ENCODE peak calls at places on chromosomes 13 and 19, in seven cellular contexts. G is H1, W is IMR-90, I is mesendoderm, F is neuronal stem cell, Q is trophoblast cell, C is H9. Z is an unnamed sample.

GRCh38 chr13:98365291-98365690 is 188.2 kb upstream of the RNF113B start:
- DNase-seq in G (no peak), W (no peak), I (no peak), F (no peak), Q (no peak), C (no peak), Z (peak; percentile 32)

GRCh38 chr13:109743706-109744453 is 42.5 kb downstream of the IRS2 start:
- DNase-seq in G (peak; percentile 25), W (peak; percentile 78), I (peak; percentile 61), F (no peak), Q (peak; percentile 93), C (peak; percentile 43), Z (peak; percentile 86)

GRCh38 chr13:53198017-53198416 is 169.4 kb downstream of the OLFM4 start:
- DNase-seq in G (no peak), W (no peak), I (peak; percentile 74), F (no peak), Q (no peak), C (no peak), Z (no peak)

GRCh38 chr13:114032121-114032799 is 58.4 kb upstream of the C13orf46 start:
- DNase-seq in G (no peak), W (peak; percentile 75), I (peak; percentile 72), F (no peak), Q (no peak), C (no peak), Z (peak; percentile 85)

GRCh38 chr19:35995655-35995993 is 636 bp downstream of the SDHAF1 start:
- DNase-seq in G (no peak), W (peak; percentile 8), I (peak; percentile 82), F (no peak), Q (peak; percentile 51), C (peak; percentile 77), Z (peak; percentile 46)

GRCh38 chr19:35266904-35267817 is 1.6 kb upstream of the USF2 start:
- DNase-seq in G (no peak), W (peak; percentile 10), I (peak; percentile 13), F (no peak), Q (no peak), C (peak; percentile 51), Z (peak; percentile 3)

GRCh38 chr19:42184401-42184861 is 33.0 kb downstream of the DEDD2 start:
- DNase-seq in G (peak; percentile 79), W (peak; percentile 81), I (peak; percentile 92), F (peak; percentile 89), Q (peak; percentile 52), C (peak; percentile 94), Z (peak; percentile 80)

GRCh38 chr13:45630791-45631190 is 15.3 kb upstream of the ERICH6B start:
- DNase-seq in G (no peak), W (no peak), I (no peak), F (no peak), Q (peak; percentile 80), C (no peak), Z (no peak)

GRCh38 chr13:45048890-45049407 is 59.6 kb downstream of the GPALPP1 start:
- DNase-seq in G (no peak), W (no peak), I (peak; percentile 70), F (no peak), Q (no peak), C (no peak), Z (no peak)

GRCh38 chr19:52007805-52008557 is at the start of gene ZNF615:
- DNase-seq in G (peak; percentile 60), W (peak; percentile 80), I (peak; percentile 94), F (peak; percentile 84), Q (peak; percentile 83), C (peak; percentile 88), Z (peak; percentile 87)
- H4K8ac ChIP-seq in G (peak within 1 kb of the TSS; percentile 98), W (peak within 1 kb of the TSS; percentile 99), I (no peak within 1 kb of the TSS), F (no peak within 1 kb of the TSS), Q (peak within 1 kb of the TSS; percentile 96), C (peak within 1 kb of the TSS; percentile 52), Z (peak within 1 kb of the TSS; percentile 90)

DNA sequence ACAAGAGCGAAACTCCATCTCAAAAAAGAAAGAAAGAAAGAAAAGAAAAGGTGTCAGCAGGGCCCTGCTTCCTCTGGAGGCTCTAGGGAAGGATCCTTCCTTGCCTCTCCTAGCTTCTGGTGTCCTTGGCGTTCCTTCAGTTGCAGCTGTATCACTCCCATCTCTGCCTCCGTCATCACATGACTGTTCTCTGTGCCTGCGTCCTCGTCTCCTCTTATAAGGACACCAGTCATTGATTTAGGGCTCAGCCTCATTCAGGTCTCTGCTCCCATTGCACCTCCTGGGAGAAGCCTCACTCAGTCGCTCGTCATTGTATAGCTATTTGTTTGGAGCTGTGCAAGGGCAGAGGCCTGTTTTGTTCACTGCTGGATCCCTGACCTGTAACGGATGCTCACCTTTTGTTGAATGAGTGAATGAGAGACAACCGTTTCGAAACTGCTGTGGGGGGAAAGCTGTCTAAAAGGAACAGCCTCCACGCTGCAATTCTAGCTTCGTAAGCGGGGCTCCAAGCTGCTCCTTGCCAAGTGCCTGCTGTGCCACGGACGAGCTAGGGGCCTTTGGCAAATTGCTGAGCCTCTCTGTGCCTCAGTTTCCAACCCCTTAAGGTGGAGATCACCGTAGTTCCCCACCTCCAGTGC is 17.1 kb downstream of the BRSK1 start:
- DNase-seq in G (no peak), W (no peak), I (no peak), F (peak; percentile 63), Q (no peak), C (no peak), Z (no peak)
- H2AK5ac ChIP-seq in G (no peak overlapping the region), W (no peak overlapping the region), I (no peak overlapping the region), F (peak overlapping the region; percentile 90), Q (no peak overlapping the region), C (no peak overlapping the region), Z (no peak overlapping the region)

DNA sequence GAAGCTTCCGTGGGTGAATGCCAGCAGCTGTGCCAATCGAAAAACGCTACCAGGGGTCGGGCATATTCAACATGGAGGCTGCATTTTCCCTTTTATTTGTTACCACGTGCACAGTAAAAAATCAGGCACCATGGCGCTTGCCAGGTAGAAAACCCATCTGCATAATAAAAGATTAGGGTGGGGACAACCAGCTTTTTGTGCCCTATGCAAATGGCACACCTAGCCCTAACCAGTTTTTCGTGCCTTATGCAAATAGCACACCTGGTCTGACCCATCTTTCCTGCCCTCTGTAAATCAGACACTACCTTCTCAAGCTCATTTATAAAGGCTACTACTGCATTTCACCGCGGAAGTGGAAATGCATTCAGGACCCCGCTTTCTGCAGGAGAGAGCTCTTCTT is 62.1 kb upstream of the FREM2 start:
- DNase-seq in G (peak; percentile 41), W (no peak), I (peak; percentile 28), F (no peak), Q (no peak), C (peak; percentile 86), Z (no peak)
- H4K8ac ChIP-seq in G (peak overlapping the region; percentile 93), W (no peak overlapping the region), I (no peak overlapping the region), F (no peak overlapping the region), Q (no peak overlapping the region), C (no peak overlapping the region), Z (no peak overlapping the region)

GRCh38 chr19:16581145-16581970 is 9.1 kb upstream of the SLC35E1 start:
- DNase-seq in G (no peak), W (no peak), I (no peak), F (no peak), Q (no peak), C (no peak), Z (no peak)
- H2AK5ac ChIP-seq in G (no peak overlapping the region), W (no peak overlapping the region), I (no peak overlapping the region), F (no peak overlapping the region), Q (no peak overlapping the region), C (no peak overlapping the region), Z (no peak overlapping the region)

DNA sequence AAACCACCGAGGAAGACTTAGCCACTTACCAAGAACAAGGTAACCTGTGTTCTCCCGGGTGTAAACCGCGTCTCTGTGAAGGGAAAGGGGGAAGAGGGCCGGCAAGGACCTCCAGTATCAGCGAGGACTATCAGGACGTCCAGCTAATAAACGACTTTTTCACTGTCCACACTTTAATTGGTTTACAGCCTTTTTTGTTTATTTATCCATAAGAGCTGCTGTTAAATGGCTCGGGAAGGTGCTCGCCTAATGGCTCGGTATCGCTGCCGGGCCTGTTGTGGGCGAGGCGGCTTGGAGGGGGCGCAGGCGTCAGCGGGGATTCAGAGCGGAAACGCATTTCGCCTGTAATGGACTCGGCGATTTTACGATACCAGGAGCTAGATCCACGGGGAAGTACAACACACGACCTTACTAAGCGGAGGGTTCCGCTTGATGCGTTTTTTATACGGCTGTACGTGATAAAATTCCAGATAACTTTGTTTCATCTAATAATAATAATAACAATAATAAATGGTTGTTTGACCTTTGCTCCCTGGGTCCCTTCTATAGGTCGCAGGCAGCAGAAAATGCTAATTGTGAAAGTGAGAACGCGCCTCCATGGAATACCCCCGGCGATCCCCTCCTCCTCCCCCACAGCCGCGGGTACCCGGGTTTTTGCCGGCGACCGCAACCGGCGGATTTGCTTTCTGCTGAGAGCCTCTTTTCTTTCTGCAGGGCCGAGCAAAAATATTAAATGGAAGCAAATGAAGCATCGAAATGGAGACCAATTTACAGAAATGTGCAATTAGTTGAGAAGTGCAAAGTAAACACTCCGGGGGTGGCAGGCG is 2.5 kb upstream of the PDX1 start:
- DNase-seq in G (no peak), W (no peak), I (no peak), F (peak; percentile 41), Q (no peak), C (peak; percentile 60), Z (no peak)
- H4K8ac ChIP-seq in G (no peak overlapping the region), W (no peak overlapping the region), I (no peak overlapping the region), F (no peak overlapping the region), Q (no peak overlapping the region), C (no peak overlapping the region), Z (no peak overlapping the region)

DNA sequence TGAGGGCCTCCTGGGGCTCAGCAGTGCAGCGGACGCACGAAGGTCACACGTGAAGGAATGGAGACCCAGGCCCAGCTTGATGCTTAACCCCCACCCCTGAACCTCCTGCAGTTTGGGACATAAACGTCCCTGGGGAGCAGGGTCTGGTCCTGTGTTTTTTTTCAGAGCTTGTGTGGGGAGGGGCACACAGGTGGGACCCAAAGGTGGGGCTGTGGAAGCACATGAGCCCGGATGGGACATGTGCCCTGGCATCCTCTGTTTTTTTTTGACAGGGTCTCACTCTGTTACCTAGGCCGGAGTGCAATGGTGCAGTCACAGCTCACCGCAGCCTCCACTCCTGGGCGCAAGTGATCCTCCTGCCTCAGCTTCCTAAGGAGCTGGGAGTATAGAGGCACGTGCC is 20.5 kb downstream of the UBXN6 start:
- DNase-seq in G (no peak), W (no peak), I (no peak), F (no peak), Q (no peak), C (no peak), Z (no peak)
- H2AK5ac ChIP-seq in G (no peak overlapping the region), W (no peak overlapping the region), I (no peak overlapping the region), F (no peak overlapping the region), Q (no peak overlapping the region), C (no peak overlapping the region), Z (no peak overlapping the region)